ENCODE peak calls at places on chromosome 4, in six cellular contexts. K, M, Q, U, F and I are unnamed samples.

GRCh38 chr4:143337600-143338287 is 1.1 kb downstream of the GAB1 start:
- DNase-seq in K (peak), M (no peak), Q (no peak), U (no peak), F (no peak), I (peak)

GRCh38 chr4:15398732-15399131 is 29.1 kb upstream of the C1QTNF7 start:
- DNase-seq in K (no peak), M (no peak), Q (no peak), U (no peak), F (no peak), I (no peak)

GRCh38 chr4:66574145-66574978 is 904.1 kb upstream of the EPHA5 start:
- DNase-seq in K (no peak), M (no peak), Q (no peak), U (no peak), F (no peak), I (no peak)

GRCh38 chr4:1402516-1403101 is 3.6 kb downstream of the NKX1-1 start:
- DNase-seq in K (no peak), M (no peak), Q (no peak), U (no peak), F (no peak), I (no peak)

GRCh38 chr4:129822708-129823504 is 727.0 kb downstream of the C4orf33 start:
- DNase-seq in K (no peak), M (no peak), Q (no peak), U (no peak), F (peak), I (peak)

GRCh38 chr4:794911-795725 is 30.8 kb downstream of the CPLX1 start:
- DNase-seq in K (no peak), M (peak), Q (no peak), U (no peak), F (no peak), I (no peak)

GRCh38 chr4:5165419-5166369 is 114.4 kb downstream of the STK32B start:
- DNase-seq in K (no peak), M (no peak), Q (no peak), U (no peak), F (peak), I (no peak)

GRCh38 chr4:79893441-79893840 is 179.6 kb downstream of the ANTXR2 start:
- DNase-seq in K (no peak), M (no peak), Q (no peak), U (no peak), F (no peak), I (no peak)

GRCh38 chr4:948101-948935 is 16.1 kb downstream of the TMEM175 start:
- DNase-seq in K (peak), M (no peak), Q (no peak), U (no peak), F (no peak), I (no peak)

GRCh38 chr4:15501941-15502340 is 32.3 kb downstream of the CC2D2A start:
- DNase-seq in K (no peak), M (no peak), Q (no peak), U (no peak), F (no peak), I (no peak)

GRCh38 chr4:113952452-113953029 is 26.9 kb downstream of the ARSJ start:
- DNase-seq in K (peak), M (peak), Q (peak), U (peak), F (peak), I (peak)

GRCh38 chr4:130479674-130480073 is 1383.7 kb downstream of the C4orf33 start:
- DNase-seq in K (no peak), M (no peak), Q (no peak), U (no peak), F (no peak), I (no peak)

GRCh38 chr4:4481394-4482000 is 60.4 kb downstream of the STX18 start:
- DNase-seq in K (no peak), M (no peak), Q (no peak), U (no peak), F (no peak), I (no peak)

GRCh38 chr4:1112174-1112820 is 1.1 kb downstream of the RNF212 start:
- DNase-seq in K (no peak), M (no peak), Q (no peak), U (no peak), F (no peak), I (peak)

GRCh38 chr4:72951628-72952027 is 117.9 kb downstream of the COX18 start:
- DNase-seq in K (no peak), M (no peak), Q (no peak), U (no peak), F (no peak), I (no peak)

GRCh38 chr4:148730766-148731165 is 288.6 kb upstream of the NR3C2 start:
- DNase-seq in K (no peak), M (no peak), Q (no peak), U (no peak), F (no peak), I (no peak)

GRCh38 chr4:40991908-40992307 is 222.4 kb downstream of the APBB2 start:
- DNase-seq in K (no peak), M (no peak), Q (no peak), U (peak), F (no peak), I (no peak)

GRCh38 chr4:159526172-159526571 is 423.3 kb downstream of the RAPGEF2 start:
- DNase-seq in K (no peak), M (no peak), Q (no peak), U (no peak), F (no peak), I (peak)

GRCh38 chr4:113996599-113997177 is 17.2 kb upstream of the ARSJ start:
- DNase-seq in K (no peak), M (no peak), Q (no peak), U (no peak), F (no peak), I (no peak)

GRCh38 chr4:146336413-146336807 is 122.1 kb downstream of the REELD1 start:
- DNase-seq in K (peak), M (no peak), Q (no peak), U (no peak), F (peak), I (no peak)

GRCh38 chr4:7068883-7069282 is 1.0 kb upstream of the GRPEL1 start:
- DNase-seq in K (no peak), M (peak), Q (no peak), U (no peak), F (no peak), I (no peak)

GRCh38 chr4:139768913-139769312 is 103.3 kb downstream of the MGST2 start:
- DNase-seq in K (peak), M (peak), Q (no peak), U (no peak), F (no peak), I (peak)

GRCh38 chr4:128658214-128658621 is 151.3 kb upstream of the JADE1 start:
- DNase-seq in K (no peak), M (no peak), Q (no peak), U (peak), F (no peak), I (no peak)

GRCh38 chr4:5146248-5146647 is 95.0 kb downstream of the STK32B start:
- DNase-seq in K (no peak), M (no peak), Q (no peak), U (no peak), F (no peak), I (no peak)

GRCh38 chr4:52959545-52959944 is 97.4 kb downstream of the RASL11B start:
- DNase-seq in K (no peak), M (no peak), Q (no peak), U (no peak), F (no peak), I (no peak)

GRCh38 chr4:153243464-153243863 is 39.2 kb downstream of the TRIM2 start:
- DNase-seq in K (no peak), M (no peak), Q (no peak), U (no peak), F (no peak), I (no peak)

GRCh38 chr4:40749717-40750460 is at the start of gene NSUN7:
- DNase-seq in K (no peak), M (no peak), Q (peak), U (no peak), F (peak), I (peak)

GRCh38 chr4:164251257-164251656 is 502.7 kb upstream of the SMIM31 start:
- DNase-seq in K (no peak), M (no peak), Q (no peak), U (no peak), F (no peak), I (no peak)

GRCh38 chr4:37885496-37885895 is 5.4 kb upstream of the TBC1D1 start:
- DNase-seq in K (no peak), M (no peak), Q (no peak), U (no peak), F (no peak), I (peak)

DNA sequence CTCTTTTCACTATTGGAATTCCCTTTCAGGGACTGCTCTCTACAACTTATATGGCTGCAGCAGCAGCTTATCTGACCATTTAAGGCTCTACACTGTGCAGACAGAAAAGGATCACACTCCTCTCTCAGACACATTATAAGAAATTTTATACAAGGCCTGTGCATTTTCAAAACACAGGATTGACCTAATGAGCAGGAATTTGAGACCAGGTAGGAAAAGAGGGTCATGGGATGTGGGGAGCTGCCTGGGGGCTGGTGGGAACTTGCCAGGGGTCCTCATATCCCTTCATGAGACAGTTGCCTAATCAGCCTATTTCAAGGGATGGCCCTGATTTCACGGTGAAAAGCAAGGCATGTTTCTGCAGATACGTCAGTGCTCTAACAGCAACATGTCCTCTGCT is 77.1 kb downstream of the SORBS2 start:
- DNase-seq in K (no peak), M (no peak), Q (no peak), U (no peak), F (no peak), I (no peak)
- H3K4me3 ChIP-seq in K (no peak), M (no peak), Q (no peak), U (no peak), F (no peak), I (no peak)

DNA sequence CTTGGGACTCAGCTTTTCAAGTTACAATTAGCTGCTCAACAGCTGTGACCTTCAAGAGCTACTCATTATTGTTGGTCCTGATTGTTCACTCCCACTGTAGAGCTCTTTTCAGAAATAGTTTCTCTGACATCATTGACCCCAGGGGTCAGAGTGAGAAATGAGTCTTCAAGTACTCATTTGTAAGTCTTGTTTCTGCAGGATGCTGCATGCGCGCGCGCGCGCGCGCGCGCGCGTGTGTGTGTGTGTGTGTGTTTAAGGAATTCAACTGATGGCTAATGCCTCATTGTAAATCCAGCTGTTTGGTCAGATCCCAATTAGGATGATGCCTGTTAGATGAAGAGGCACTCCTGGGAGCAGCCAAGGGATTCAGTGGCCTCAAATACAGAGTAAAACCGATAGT is 332.2 kb downstream of the ADGRL3 start:
- DNase-seq in K (no peak), M (no peak), Q (no peak), U (no peak), F (no peak), I (no peak)
- TF ChIP-seq MYC in K (no peak), M (no peak), Q (no peak), U (no peak), F (no peak), I (no peak)

GRCh38 chr4:81304871-81305270 is 89.8 kb upstream of the PRKG2 start:
- DNase-seq in K (no peak), M (no peak), Q (no peak), U (no peak), F (no peak), I (no peak)
- TF ChIP-seq MAX in K (no peak), M (no peak), Q (no peak), U (no peak), F (no peak), I (no peak)

GRCh38 chr4:126916626-126917140 is 716.1 kb upstream of the INTU start:
- DNase-seq in K (no peak), M (no peak), Q (no peak), U (no peak), F (no peak), I (no peak)
- H3K4me3 ChIP-seq in K (no peak), M (no peak), Q (no peak), U (no peak), F (no peak), I (no peak)

GRCh38 chr4:84583871-84584373 is 995 bp downstream of the CDS1 start:
- DNase-seq in K (no peak), M (peak), Q (peak), U (no peak), F (no peak), I (peak)
- TF ChIP-seq MYC in K (no peak), M (no peak), Q (no peak), U (no peak), F (no peak), I (no peak)